ENCODE peak calls at places on chromosomes 13 and 19, in ten cellular contexts. One of them, this sample, is unnamed.

GRCh38 chr13:44434441-44435141 is 61.0 kb downstream of the SERP2 start:
- DNase-seq in amniotic stem cell: no peak
- DNase-seq in heart right ventricle: no peak
- DNase-seq in T-helper 2 cell: no peak
- DNase-seq in SHP77: no peak
- DNase-seq in myocyte: no peak
- DNase-seq in hepatic stellate cell: no peak
- DNase-seq in fibroblast of lung: no peak
- DNase-seq in posterior cingulate gyrus: peak; percentile 54
- DNase-seq in H9: no peak
- DNase-seq in this sample: no peak

GRCh38 chr19:39916851-39917396 is 17.5 kb downstream of the FCGBP start:
- DNase-seq in amniotic stem cell: no peak
- DNase-seq in heart right ventricle: no peak
- DNase-seq in T-helper 2 cell: no peak
- DNase-seq in SHP77: no peak
- DNase-seq in myocyte: no peak
- DNase-seq in hepatic stellate cell: no peak
- DNase-seq in fibroblast of lung: no peak
- DNase-seq in posterior cingulate gyrus: no peak
- DNase-seq in H9: no peak
- DNase-seq in this sample: no peak

GRCh38 chr19:47176071-47176626 is 45.5 kb downstream of the SAE1 start:
- DNase-seq in amniotic stem cell: no peak
- DNase-seq in heart right ventricle: no peak
- DNase-seq in T-helper 2 cell: no peak
- DNase-seq in SHP77: no peak
- DNase-seq in myocyte: peak; percentile 16
- DNase-seq in hepatic stellate cell: peak; percentile 57
- DNase-seq in fibroblast of lung: peak; percentile 88
- DNase-seq in posterior cingulate gyrus: no peak
- DNase-seq in H9: no peak
- DNase-seq in this sample: no peak

GRCh38 chr19:5178841-5179625 is 161.6 kb downstream of the PTPRS start:
- DNase-seq in amniotic stem cell: no peak
- DNase-seq in heart right ventricle: no peak
- DNase-seq in T-helper 2 cell: no peak
- DNase-seq in SHP77: no peak
- DNase-seq in myocyte: no peak
- DNase-seq in hepatic stellate cell: no peak
- DNase-seq in fibroblast of lung: no peak
- DNase-seq in posterior cingulate gyrus: no peak
- DNase-seq in H9: no peak
- DNase-seq in this sample: no peak

GRCh38 chr19:48495391-48495790 is 16.2 kb downstream of the LMTK3 start:
- DNase-seq in amniotic stem cell: no peak
- DNase-seq in heart right ventricle: no peak
- DNase-seq in T-helper 2 cell: no peak
- DNase-seq in SHP77: no peak
- DNase-seq in myocyte: no peak
- DNase-seq in hepatic stellate cell: no peak
- DNase-seq in fibroblast of lung: no peak
- DNase-seq in posterior cingulate gyrus: no peak
- DNase-seq in H9: no peak
- DNase-seq in this sample: no peak

GRCh38 chr13:97246596-97246995 is 24.5 kb downstream of the MBNL2 start:
- DNase-seq in amniotic stem cell: no peak
- DNase-seq in heart right ventricle: no peak
- DNase-seq in T-helper 2 cell: no peak
- DNase-seq in SHP77: no peak
- DNase-seq in myocyte: no peak
- DNase-seq in hepatic stellate cell: no peak
- DNase-seq in fibroblast of lung: no peak
- DNase-seq in posterior cingulate gyrus: no peak
- DNase-seq in H9: no peak
- DNase-seq in this sample: no peak

GRCh38 chr13:21050288-21051197 is 10.8 kb downstream of the LATS2 start:
- DNase-seq in amniotic stem cell: no peak
- DNase-seq in heart right ventricle: no peak
- DNase-seq in T-helper 2 cell: no peak
- DNase-seq in SHP77: no peak
- DNase-seq in myocyte: no peak
- DNase-seq in hepatic stellate cell: no peak
- DNase-seq in fibroblast of lung: peak; percentile 48
- DNase-seq in posterior cingulate gyrus: no peak
- DNase-seq in H9: no peak
- DNase-seq in this sample: no peak

GRCh38 chr19:44607049-44607448 is 6.3 kb upstream of the IGSF23 start:
- DNase-seq in amniotic stem cell: no peak
- DNase-seq in heart right ventricle: peak; percentile 50
- DNase-seq in T-helper 2 cell: no peak
- DNase-seq in SHP77: no peak
- DNase-seq in myocyte: no peak
- DNase-seq in hepatic stellate cell: no peak
- DNase-seq in fibroblast of lung: peak; percentile 41
- DNase-seq in posterior cingulate gyrus: no peak
- DNase-seq in H9: no peak
- DNase-seq in this sample: no peak

GRCh38 chr19:32642771-32643170 is 32.2 kb downstream of the ANKRD27 start:
- DNase-seq in amniotic stem cell: no peak
- DNase-seq in heart right ventricle: no peak
- DNase-seq in T-helper 2 cell: peak; percentile 85
- DNase-seq in SHP77: no peak
- DNase-seq in myocyte: no peak
- DNase-seq in hepatic stellate cell: no peak
- DNase-seq in fibroblast of lung: no peak
- DNase-seq in posterior cingulate gyrus: no peak
- DNase-seq in H9: no peak
- DNase-seq in this sample: no peak

GRCh38 chr19:51097796-51098195 is 10.4 kb downstream of the CTU1 start:
- DNase-seq in amniotic stem cell: no peak
- DNase-seq in heart right ventricle: no peak
- DNase-seq in T-helper 2 cell: no peak
- DNase-seq in SHP77: no peak
- DNase-seq in myocyte: no peak
- DNase-seq in hepatic stellate cell: no peak
- DNase-seq in fibroblast of lung: no peak
- DNase-seq in posterior cingulate gyrus: no peak
- DNase-seq in H9: no peak
- DNase-seq in this sample: no peak

GRCh38 chr19:15237759-15238638 is 5.8 kb upstream of the EPHX3 start:
- DNase-seq in amniotic stem cell: no peak
- DNase-seq in heart right ventricle: no peak
- DNase-seq in T-helper 2 cell: no peak
- DNase-seq in SHP77: no peak
- DNase-seq in myocyte: no peak
- DNase-seq in hepatic stellate cell: no peak
- DNase-seq in fibroblast of lung: no peak
- DNase-seq in posterior cingulate gyrus: no peak
- DNase-seq in H9: no peak
- DNase-seq in this sample: no peak

GRCh38 chr19:5913739-5914357 is at the start of gene CAPS:
- DNase-seq in amniotic stem cell: no peak
- DNase-seq in heart right ventricle: no peak
- DNase-seq in T-helper 2 cell: no peak
- DNase-seq in SHP77: no peak
- DNase-seq in myocyte: peak; percentile 64
- DNase-seq in hepatic stellate cell: peak; percentile 42
- DNase-seq in fibroblast of lung: peak; percentile 64
- DNase-seq in posterior cingulate gyrus: peak; percentile 52
- DNase-seq in H9: no peak
- DNase-seq in this sample: no peak

GRCh38 chr13:23960566-23961156 is 63.4 kb upstream of the C1QTNF9B start:
- DNase-seq in amniotic stem cell: peak; percentile 11
- DNase-seq in heart right ventricle: no peak
- DNase-seq in T-helper 2 cell: peak; percentile 30
- DNase-seq in SHP77: peak; percentile 21
- DNase-seq in myocyte: peak; percentile 44
- DNase-seq in hepatic stellate cell: no peak
- DNase-seq in fibroblast of lung: peak; percentile 48
- DNase-seq in posterior cingulate gyrus: no peak
- DNase-seq in H9: no peak
- DNase-seq in this sample: no peak

GRCh38 chr19:41116261-41116660 is 2.0 kb downstream of the CYP2F1 start:
- DNase-seq in amniotic stem cell: no peak
- DNase-seq in heart right ventricle: no peak
- DNase-seq in T-helper 2 cell: no peak
- DNase-seq in SHP77: no peak
- DNase-seq in myocyte: no peak
- DNase-seq in hepatic stellate cell: no peak
- DNase-seq in fibroblast of lung: no peak
- DNase-seq in posterior cingulate gyrus: no peak
- DNase-seq in H9: no peak
- DNase-seq in this sample: no peak

GRCh38 chr13:51838235-51838846 is 6.6 kb downstream of the TMEM272 start:
- DNase-seq in amniotic stem cell: no peak
- DNase-seq in heart right ventricle: no peak
- DNase-seq in T-helper 2 cell: no peak
- DNase-seq in SHP77: no peak
- DNase-seq in myocyte: peak; percentile 48
- DNase-seq in hepatic stellate cell: peak; percentile 22
- DNase-seq in fibroblast of lung: peak; percentile 83
- DNase-seq in posterior cingulate gyrus: no peak
- DNase-seq in H9: peak; percentile 10
- DNase-seq in this sample: no peak

GRCh38 chr19:30227661-30228112 is 144.5 kb upstream of the ZNF536 start:
- DNase-seq in amniotic stem cell: peak; percentile 47
- DNase-seq in heart right ventricle: peak; percentile 65
- DNase-seq in T-helper 2 cell: peak; percentile 71
- DNase-seq in SHP77: no peak
- DNase-seq in myocyte: peak; percentile 58
- DNase-seq in hepatic stellate cell: peak; percentile 75
- DNase-seq in fibroblast of lung: peak; percentile 59
- DNase-seq in posterior cingulate gyrus: peak; percentile 86
- DNase-seq in H9: peak; percentile 72
- DNase-seq in this sample: peak; percentile 87

GRCh38 chr19:28137772-28138171 is 1075.2 kb downstream of the UQCRFS1 start:
- DNase-seq in amniotic stem cell: no peak
- DNase-seq in heart right ventricle: no peak
- DNase-seq in T-helper 2 cell: no peak
- DNase-seq in SHP77: no peak
- DNase-seq in myocyte: no peak
- DNase-seq in hepatic stellate cell: no peak
- DNase-seq in fibroblast of lung: no peak
- DNase-seq in posterior cingulate gyrus: no peak
- DNase-seq in H9: no peak
- DNase-seq in this sample: no peak

GRCh38 chr13:96025283-96025682 is 27.9 kb downstream of the UGGT2 start:
- DNase-seq in amniotic stem cell: no peak
- DNase-seq in heart right ventricle: no peak
- DNase-seq in T-helper 2 cell: no peak
- DNase-seq in SHP77: no peak
- DNase-seq in myocyte: peak; percentile 4
- DNase-seq in hepatic stellate cell: no peak
- DNase-seq in fibroblast of lung: no peak
- DNase-seq in posterior cingulate gyrus: no peak
- DNase-seq in H9: no peak
- DNase-seq in this sample: no peak

GRCh38 chr13:87536499-87536898 is 134.7 kb upstream of the SLITRK5 start:
- DNase-seq in amniotic stem cell: no peak
- DNase-seq in heart right ventricle: no peak
- DNase-seq in T-helper 2 cell: no peak
- DNase-seq in SHP77: no peak
- DNase-seq in myocyte: no peak
- DNase-seq in hepatic stellate cell: no peak
- DNase-seq in fibroblast of lung: peak; percentile 64
- DNase-seq in posterior cingulate gyrus: no peak
- DNase-seq in H9: no peak
- DNase-seq in this sample: no peak

GRCh38 chr19:45164577-45165335 is 4.0 kb upstream of the NKPD1 start:
- DNase-seq in amniotic stem cell: no peak
- DNase-seq in heart right ventricle: peak; percentile 36
- DNase-seq in T-helper 2 cell: peak; percentile 58
- DNase-seq in SHP77: peak; percentile 66
- DNase-seq in myocyte: peak; percentile 61
- DNase-seq in hepatic stellate cell: no peak
- DNase-seq in fibroblast of lung: peak; percentile 68
- DNase-seq in posterior cingulate gyrus: no peak
- DNase-seq in H9: peak; percentile 96
- DNase-seq in this sample: no peak

GRCh38 chr13:98384739-98385138 is 192.2 kb downstream of the STK24 start:
- DNase-seq in amniotic stem cell: no peak
- DNase-seq in heart right ventricle: no peak
- DNase-seq in T-helper 2 cell: no peak
- DNase-seq in SHP77: no peak
- DNase-seq in myocyte: no peak
- DNase-seq in hepatic stellate cell: peak; percentile 40
- DNase-seq in fibroblast of lung: peak; percentile 79
- DNase-seq in posterior cingulate gyrus: no peak
- DNase-seq in H9: no peak
- DNase-seq in this sample: no peak